ENCODE peak calls at places on chromosomes 3 and 15, in six cellular contexts. C is cardiac muscle cell, G is H1, P is tibial artery, U is Karpas-422, Y is GM06990. O is an unnamed sample.

GRCh38 chr3:179098388-179099077 is 26.9 kb upstream of the ZMAT3 start:
- DNase-seq in C (peak; percentile 46), G (no peak), P (no peak), U (no peak), Y (no peak), O (no peak)

GRCh38 chr3:155805802-155806618 is at the start of gene C3orf33:
- DNase-seq in C (peak; percentile 66), G (no peak), P (peak; percentile 80), U (peak; percentile 90), Y (peak; percentile 86), O (peak; percentile 94)

GRCh38 chr3:9732080-9732752 is 681 bp downstream of the BRPF1 start:
- DNase-seq in C (no peak), G (no peak), P (no peak), U (peak; percentile 79), Y (peak; percentile 55), O (peak; percentile 82)

GRCh38 chr15:92020207-92020606 is 166.7 kb downstream of the SLCO3A1 start:
- DNase-seq in C (peak; percentile 6), G (no peak), P (no peak), U (no peak), Y (no peak), O (no peak)

GRCh38 chr15:30990036-30990435 is 1.4 kb downstream of the MTMR10 start:
- DNase-seq in C (no peak), G (no peak), P (no peak), U (peak; percentile 71), Y (no peak), O (no peak)

GRCh38 chr3:142724682-142725351 is 983 bp downstream of the TRPC1 start:
- DNase-seq in C (no peak), G (peak; percentile 34), P (peak; percentile 66), U (no peak), Y (no peak), O (peak; percentile 70)

GRCh38 chr3:197082871-197083270 is 53.3 kb upstream of the MELTF start:
- DNase-seq in C (peak; percentile 33), G (no peak), P (no peak), U (no peak), Y (no peak), O (no peak)

GRCh38 chr3:178003756-178004155 is 532.5 kb upstream of the KCNMB2 start:
- DNase-seq in C (peak; percentile 57), G (no peak), P (no peak), U (no peak), Y (no peak), O (no peak)

GRCh38 chr3:131778526-131778925 is 256.3 kb downstream of the CPNE4 start:
- DNase-seq in C (no peak), G (no peak), P (no peak), U (no peak), Y (no peak), O (no peak)

GRCh38 chr3:177371903-177372302 is 174.6 kb upstream of the TBL1XR1 start:
- DNase-seq in C (no peak), G (no peak), P (no peak), U (no peak), Y (no peak), O (no peak)

GRCh38 chr3:74273091-74273490 is 341.4 kb downstream of the CNTN3 start:
- DNase-seq in C (peak; percentile 14), G (no peak), P (no peak), U (no peak), Y (no peak), O (no peak)

GRCh38 chr15:77528968-77529319 is 103.8 kb downstream of the LINGO1 start:
- DNase-seq in C (no peak), G (no peak), P (peak; percentile 55), U (no peak), Y (no peak), O (no peak)

GRCh38 chr15:31471731-31472430 is 145.2 kb downstream of the KLF13 start:
- DNase-seq in C (peak; percentile 88), G (no peak), P (peak; percentile 41), U (no peak), Y (no peak), O (peak; percentile 4)

GRCh38 chr3:44265815-44266214 is 24.1 kb downstream of the TOPAZ1 start:
- DNase-seq in C (no peak), G (no peak), P (no peak), U (no peak), Y (no peak), O (no peak)

GRCh38 chr15:55775316-55775715 is 32.4 kb upstream of the PRTG start:
- DNase-seq in C (no peak), G (no peak), P (no peak), U (no peak), Y (no peak), O (no peak)

GRCh38 chr3:172104471-172105072 is 65.2 kb downstream of the FNDC3B start:
- DNase-seq in C (peak; percentile 40), G (no peak), P (no peak), U (no peak), Y (no peak), O (peak; percentile 64)

GRCh38 chr3:50270422-50270831 is 1.5 kb downstream of the SEMA3B start:
- DNase-seq in C (no peak), G (no peak), P (no peak), U (no peak), Y (no peak), O (no peak)

GRCh38 chr3:71416868-71417267 is 166.7 kb downstream of the FOXP1 start:
- DNase-seq in C (no peak), G (peak; percentile 25), P (no peak), U (peak; percentile 87), Y (no peak), O (peak; percentile 57)

GRCh38 chr3:138197058-138197457 is 10.0 kb downstream of the ARMC8 start:
- DNase-seq in C (peak; percentile 59), G (no peak), P (no peak), U (peak; percentile 56), Y (no peak), O (peak; percentile 56)

GRCh38 chr15:81950841-81951414 is 94.9 kb downstream of the MEX3B start:
- DNase-seq in C (peak; percentile 76), G (no peak), P (no peak), U (no peak), Y (no peak), O (peak; percentile 17)

GRCh38 chr3:43162573-43163084 is 56.8 kb upstream of the POMGNT2 start:
- DNase-seq in C (no peak), G (no peak), P (no peak), U (no peak), Y (no peak), O (no peak)

GRCh38 chr3:152833089-152833488 is 1.8 kb upstream of the P2RY1 start:
- DNase-seq in C (no peak), G (no peak), P (no peak), U (no peak), Y (no peak), O (no peak)

GRCh38 chr3:152834354-152835310 is at the start of gene P2RY1:
- DNase-seq in C (peak; percentile 86), G (peak; percentile 69), P (peak; percentile 70), U (no peak), Y (peak; percentile 84), O (peak; percentile 93)

GRCh38 chr3:152835311-152836102 is 576 bp downstream of the P2RY1 start:
- DNase-seq in C (peak; percentile 80), G (no peak), P (peak; percentile 72), U (no peak), Y (no peak), O (peak; percentile 69)

GRCh38 chr3:152832046-152832445 is 2.9 kb upstream of the P2RY1 start:
- DNase-seq in C (no peak), G (no peak), P (no peak), U (no peak), Y (no peak), O (no peak)

DNA sequence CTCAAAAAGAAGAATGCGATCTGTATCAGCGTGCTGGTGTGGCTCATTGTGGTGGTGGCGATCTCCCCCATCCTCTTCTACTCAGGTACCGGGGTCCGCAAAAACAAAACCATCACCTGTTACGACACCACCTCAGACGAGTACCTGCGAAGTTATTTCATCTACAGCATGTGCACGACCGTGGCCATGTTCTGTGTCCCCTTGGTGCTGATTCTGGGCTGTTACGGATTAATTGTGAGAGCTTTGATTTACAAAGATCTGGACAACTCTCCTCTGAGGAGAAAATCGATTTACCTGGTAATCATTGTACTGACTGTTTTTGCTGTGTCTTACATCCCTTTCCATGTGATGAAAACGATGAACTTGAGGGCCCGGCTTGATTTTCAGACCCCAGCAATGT is 1.3 kb downstream of the P2RY1 start:
- DNase-seq in C (no peak), G (no peak), P (no peak), U (no peak), Y (peak; percentile 3), O (no peak)
- H3K4me3 ChIP-seq in C (peak overlapping the region; percentile 86), G (peak overlapping the region; percentile 74), P (peak overlapping the region; percentile 76), U (no peak overlapping the region), Y (peak overlapping the region; percentile 72), O (peak overlapping the region; percentile 89)

DNA sequence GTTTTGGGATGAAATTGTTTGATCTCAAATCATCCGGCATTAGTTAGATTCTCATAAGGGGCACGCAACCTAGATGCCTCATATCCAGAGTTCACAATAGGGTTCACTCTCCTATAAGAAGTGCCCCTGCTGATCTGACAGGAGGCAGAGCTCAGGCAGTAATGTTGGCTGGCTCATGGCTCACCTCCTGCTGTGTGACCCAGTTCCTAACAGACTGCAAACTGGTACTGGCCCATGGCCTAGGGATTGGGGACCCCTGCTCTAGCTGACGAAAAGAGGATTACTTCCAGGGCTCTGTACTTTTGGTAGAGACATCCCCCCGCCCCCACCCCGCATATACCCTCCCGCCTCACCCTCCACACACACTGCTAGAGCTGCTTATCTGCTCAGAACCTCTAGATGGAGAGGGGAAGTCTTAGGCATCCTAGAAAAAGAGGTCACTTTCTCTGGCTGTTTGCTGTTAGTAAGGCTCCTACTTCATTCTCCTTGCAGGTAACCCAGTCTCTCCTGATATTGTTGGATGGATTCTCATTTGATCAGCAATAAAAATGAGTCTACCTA is 923.1 kb downstream of the CADM2 start:
- DNase-seq in C (no peak), G (no peak), P (no peak), U (no peak), Y (no peak), O (no peak)
- H3K27me3 ChIP-seq in C (no peaks in the 10 kb centered on the region), G (no peaks in the 10 kb centered on the region), P (no peaks in the 10 kb centered on the region), U (no peaks in the 10 kb centered on the region), Y (no peaks in the 10 kb centered on the region), O (no peaks in the 10 kb centered on the region)

GRCh38 chr3:48475188-48475587 is 28.7 kb downstream of the ATRIP start:
- DNase-seq in C (no peak), G (no peak), P (peak; percentile 57), U (no peak), Y (no peak), O (peak; percentile 45)
- H3K4me3 ChIP-seq in C (no peak overlapping the region), G (peak overlapping the region; percentile 33), P (no peak overlapping the region), U (no peak overlapping the region), Y (no peak overlapping the region), O (no peak overlapping the region)

GRCh38 chr3:79488407-79488806 is 279.4 kb downstream of the ROBO1 start:
- DNase-seq in C (no peak), G (no peak), P (no peak), U (no peak), Y (no peak), O (no peak)

GRCh38 chr3:79490165-79491028 is 277.4 kb downstream of the ROBO1 start:
- DNase-seq in C (peak; percentile 95), G (no peak), P (peak; percentile 74), U (no peak), Y (no peak), O (no peak)

DNA sequence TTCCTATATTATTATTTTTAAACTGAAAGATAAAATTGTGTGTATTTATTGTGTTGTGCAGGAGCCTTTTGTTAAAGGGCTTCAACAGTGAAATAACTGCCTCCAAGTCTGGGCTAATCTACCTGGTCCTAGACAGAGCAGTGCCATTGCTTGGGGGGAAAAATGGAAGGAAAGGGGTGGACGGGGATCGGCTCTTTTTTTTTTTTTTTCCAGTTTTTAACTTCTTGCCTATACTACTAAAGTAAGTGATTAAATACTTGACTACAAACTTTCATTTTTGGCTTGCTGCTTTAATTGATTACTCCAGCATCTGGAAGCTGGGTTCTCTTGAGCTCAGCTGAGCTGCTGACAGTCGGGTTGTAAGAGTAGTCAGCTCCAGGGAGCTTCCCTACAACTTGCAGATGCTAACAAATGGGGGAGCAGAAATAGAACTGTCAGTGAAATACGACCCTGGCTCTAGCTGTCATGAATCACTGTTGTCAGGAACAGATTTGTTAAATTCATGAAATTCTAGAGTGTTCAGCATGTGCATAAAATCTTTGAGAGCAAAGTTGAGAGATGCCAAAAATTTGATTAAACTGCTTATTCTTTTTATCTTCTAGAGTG is 276.7 kb downstream of the ROBO1 start:
- DNase-seq in C (peak; percentile 12), G (no peak), P (no peak), U (no peak), Y (no peak), O (no peak)
- H3K27me3 ChIP-seq in C (no peaks in the 10 kb centered on the region), G (no peaks in the 10 kb centered on the region), P (no peaks in the 10 kb centered on the region), U (no peaks in the 10 kb centered on the region), Y (no peaks in the 10 kb centered on the region), O (no peaks in the 10 kb centered on the region)